ENCODE peak calls at places on chromosomes 4 and X, in nine cellular contexts. X is OCI-LY7; E is stimulated activated CD8-positive, alpha-beta memory T cell treated with anti-CD3 and anti-CD28 coated beads, Interleukin-15, amount 100 ng/mL, for 1 hour; R is skeletal muscle cell; V is RWPE1; G is activated T-cell treated with anti-CD3 and anti-CD28 coated beads for 48 hours; D is psoas muscle; N is anterior cingulate cortex; B is H4. M is an unnamed sample.

GRCh38 chr4:41066049-41066448 is 148.3 kb downstream of the APBB2 start:
- DNase-seq in X (no peak), E (no peak), R (no peak), V (no peak), G (no peak), D (no peak), N (no peak), B (no peak), M (no peak)

GRCh38 chr4:75985116-75985515 is 5.6 kb downstream of the SDAD1 start:
- DNase-seq in X (no peak), E (no peak), R (peak), V (peak), G (no peak), D (no peak), N (no peak), B (no peak), M (no peak)

GRCh38 chrX:50814701-50815476 is 895 bp upstream of the SHROOM4 start:
- DNase-seq in X (no peak), E (no peak), R (peak), V (no peak), G (no peak), D (no peak), N (no peak), B (no peak), M (peak)

GRCh38 chr4:144374065-144374464 is 233.5 kb upstream of the GYPA start:
- DNase-seq in X (no peak), E (no peak), R (no peak), V (no peak), G (no peak), D (no peak), N (no peak), B (no peak), M (no peak)

GRCh38 chrX:67998540-67998939 is 434.8 kb downstream of the OPHN1 start:
- DNase-seq in X (no peak), E (no peak), R (no peak), V (no peak), G (no peak), D (no peak), N (no peak), B (no peak), M (no peak)

GRCh38 chr4:8239661-8240060 is 29.9 kb upstream of the HTRA3 start:
- DNase-seq in X (no peak), E (no peak), R (no peak), V (no peak), G (no peak), D (peak), N (no peak), B (no peak), M (no peak)

GRCh38 chr4:39706829-39707511 is 9.0 kb downstream of the UBE2K start:
- DNase-seq in X (no peak), E (no peak), R (no peak), V (no peak), G (no peak), D (no peak), N (no peak), B (peak), M (no peak)

GRCh38 chrX:111877681-111878080 is 1.7 kb downstream of the TRPC5OS start:
- DNase-seq in X (no peak), E (no peak), R (no peak), V (no peak), G (no peak), D (no peak), N (no peak), B (no peak), M (no peak)

GRCh38 chr4:78119698-78120097 is 62.6 kb downstream of the FRAS1 start:
- DNase-seq in X (no peak), E (no peak), R (no peak), V (no peak), G (no peak), D (no peak), N (no peak), B (no peak), M (no peak)

GRCh38 chr4:9923195-9923812 is 98.0 kb downstream of the SLC2A9 start:
- DNase-seq in X (no peak), E (no peak), R (no peak), V (no peak), G (no peak), D (no peak), N (no peak), B (no peak), M (no peak)

GRCh38 chr4:17613761-17614415 is 553 bp upstream of the MED28 start:
- DNase-seq in X (peak), E (no peak), R (peak), V (peak), G (no peak), D (no peak), N (peak), B (peak), M (no peak)

GRCh38 chr4:40316333-40316781 is 18.8 kb upstream of the CHRNA9 start:
- DNase-seq in X (peak), E (no peak), R (peak), V (peak), G (no peak), D (no peak), N (no peak), B (peak), M (no peak)